ENCODE peak calls at places on chromosomes 13 and 19, in eight cellular contexts. D, U, F, M, Y, I, K and O are unnamed samples.
A peak's percentile ranks its signal among the peaks of the same experiment; 100 is the strongest.

GRCh38 chr19:34998777-34999497 is 1.2 kb upstream of the GRAMD1A start:
- DNase-seq in D (no peak), U (peak; percentile 73), F (no peak), M (no peak), Y (peak; percentile 69), I (no peak), K (no peak), O (no peak)

GRCh38 chr13:97030705-97031452 is 36.6 kb upstream of the OXGR1 start:
- DNase-seq in D (no peak), U (peak; percentile 36), F (peak; percentile 69), M (no peak), Y (no peak), I (no peak), K (no peak), O (peak; percentile 17)

GRCh38 chr13:41678320-41678719 is 221.0 kb downstream of the RGCC start:
- DNase-seq in D (no peak), U (peak; percentile 29), F (no peak), M (no peak), Y (no peak), I (no peak), K (no peak), O (no peak)

GRCh38 chr19:50661675-50662441 is 12.6 kb downstream of the C19orf81 start:
- DNase-seq in D (no peak), U (no peak), F (no peak), M (no peak), Y (no peak), I (no peak), K (no peak), O (no peak)

GRCh38 chr19:11457115-11457514 is 21.7 kb downstream of the PRKCSH start:
- DNase-seq in D (no peak), U (no peak), F (no peak), M (no peak), Y (peak; percentile 60), I (no peak), K (no peak), O (no peak)

GRCh38 chr19:52453324-52454094 is at the start of gene ZNF578:
- DNase-seq in D (peak; percentile 84), U (peak; percentile 81), F (no peak), M (peak; percentile 12), Y (no peak), I (peak; percentile 19), K (peak; percentile 68), O (peak; percentile 34)

GRCh38 chr19:18291019-18291524 is 9.7 kb upstream of the JUND start:
- DNase-seq in D (peak; percentile 23), U (no peak), F (no peak), M (no peak), Y (no peak), I (no peak), K (peak; percentile 57), O (no peak)

GRCh38 chr19:11479090-11479469 is 1.8 kb downstream of the ELAVL3 start:
- DNase-seq in D (no peak), U (no peak), F (no peak), M (no peak), Y (no peak), I (no peak), K (no peak), O (no peak)

GRCh38 chr13:112709825-112710783 is 20.3 kb downstream of the ATP11A start:
- DNase-seq in D (no peak), U (no peak), F (no peak), M (no peak), Y (no peak), I (no peak), K (peak; percentile 18), O (no peak)

GRCh38 chr13:112710855-112711527 is 21.2 kb downstream of the ATP11A start:
- DNase-seq in D (peak; percentile 44), U (no peak), F (no peak), M (no peak), Y (no peak), I (no peak), K (peak; percentile 62), O (no peak)

GRCh38 chr13:112712451-112712881 is 22.6 kb downstream of the ATP11A start:
- DNase-seq in D (no peak), U (no peak), F (no peak), M (no peak), Y (no peak), I (no peak), K (peak; percentile 35), O (no peak)

GRCh38 chr13:112713517-112714253 is 23.8 kb downstream of the ATP11A start:
- DNase-seq in D (no peak), U (no peak), F (no peak), M (no peak), Y (no peak), I (no peak), K (peak; percentile 70), O (no peak)

DNA sequence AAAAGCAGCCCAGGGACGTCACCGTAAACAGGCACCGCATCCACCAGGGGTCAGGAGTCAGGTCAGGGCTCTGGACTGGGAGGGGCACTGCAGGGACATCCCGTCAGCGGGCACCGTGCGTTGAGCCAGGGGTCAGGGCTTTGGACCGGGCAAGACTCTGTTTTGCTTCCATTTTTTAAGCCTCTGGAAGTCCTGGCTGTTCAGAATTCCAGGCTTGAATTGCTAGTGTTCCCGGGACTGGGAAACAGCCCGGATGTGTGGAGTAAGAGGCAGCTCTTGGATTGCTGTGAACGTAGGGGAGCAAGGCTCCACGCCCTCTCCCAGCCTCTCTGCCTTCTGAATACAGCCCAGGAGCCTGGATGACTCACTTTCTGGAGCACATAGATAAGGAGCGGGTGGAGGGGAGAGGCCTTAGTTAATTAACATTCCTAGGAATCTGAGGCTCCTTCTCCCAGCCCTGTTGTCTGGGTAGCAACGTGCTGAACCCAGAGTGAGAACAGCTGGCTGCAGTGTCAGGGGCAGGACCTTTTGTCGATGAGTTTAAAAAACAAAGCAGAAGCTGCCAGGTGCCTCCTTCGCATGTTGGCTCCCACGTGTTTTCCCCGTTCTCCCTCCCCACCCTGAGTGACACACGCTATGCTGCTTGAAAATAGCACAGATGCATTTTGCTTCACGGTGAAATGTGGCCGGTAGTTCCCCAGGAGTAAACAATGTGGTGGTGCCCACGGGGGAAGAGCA is 21.9 kb downstream of the ATP11A start:
- DNase-seq in D (peak; percentile 77), U (peak; percentile 87), F (peak; percentile 80), M (peak; percentile 84), Y (peak; percentile 95), I (no peak), K (peak; percentile 98), O (peak; percentile 75)
- TF ChIP-seq CTCF in D (peak; percentile 35), U (peak; percentile 25), F (peak; percentile 19), M (peak; percentile 14), Y (peak; percentile 79), I (peak; percentile 4), K (no peak), O (no peak)

DNA sequence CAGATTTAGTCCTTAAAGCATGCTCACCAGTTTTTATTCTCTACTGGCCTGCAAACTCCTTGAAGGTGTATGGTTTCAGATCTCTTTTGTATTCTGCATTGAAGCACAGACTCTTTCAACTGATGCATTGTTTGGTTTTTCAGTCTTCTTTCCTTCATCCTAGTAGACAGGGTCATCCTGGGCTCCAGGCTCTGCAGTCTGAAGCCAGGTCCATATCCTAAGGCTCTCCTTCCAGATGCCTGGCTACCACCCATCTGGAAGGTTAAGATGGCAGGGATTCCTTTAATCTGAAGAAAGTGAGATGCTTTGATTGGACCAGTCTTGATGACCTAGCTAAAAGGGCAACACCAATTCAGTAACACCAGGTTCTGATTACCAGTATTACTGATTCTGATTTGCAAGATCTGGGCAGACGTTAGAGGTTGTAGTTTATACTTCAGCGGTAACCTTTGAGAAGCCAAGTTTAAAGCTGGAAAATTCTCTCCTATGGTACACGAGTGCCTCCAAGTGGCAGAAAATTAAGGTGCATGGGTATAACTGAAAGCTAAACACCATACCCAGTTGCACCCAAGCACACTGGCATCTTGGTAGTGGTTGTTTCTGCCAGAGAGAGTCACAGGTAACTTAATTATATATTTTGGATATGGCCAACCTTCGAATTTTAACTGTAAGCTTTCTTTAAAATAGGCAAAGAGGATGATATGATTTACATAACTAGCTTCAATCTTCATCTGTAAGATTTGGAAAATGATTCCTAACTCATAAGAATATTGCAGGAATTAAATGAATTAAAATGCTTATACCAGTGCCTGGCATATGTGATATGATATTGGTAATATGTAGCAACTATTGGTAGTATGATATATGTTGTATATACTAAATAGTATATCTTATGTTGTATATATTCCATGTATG is 1651.9 kb upstream of the MIR17HG start:
- DNase-seq in D (no peak), U (peak; percentile 68), F (peak; percentile 39), M (no peak), Y (peak; percentile 88), I (no peak), K (no peak), O (no peak)
- TF ChIP-seq CTCF in D (peak; percentile 77), U (peak; percentile 71), F (peak; percentile 68), M (no peak), Y (peak; percentile 92), I (peak; percentile 33), K (peak; percentile 28), O (peak; percentile 30)

GRCh38 chr13:89899302-89900103 is 1448.0 kb upstream of the MIR17HG start:
- DNase-seq in D (no peak), U (no peak), F (no peak), M (no peak), Y (no peak), I (no peak), K (no peak), O (no peak)

GRCh38 chr13:89900104-89900760 is 1447.3 kb upstream of the MIR17HG start:
- DNase-seq in D (no peak), U (no peak), F (no peak), M (no peak), Y (no peak), I (no peak), K (no peak), O (no peak)

GRCh38 chr13:89902223-89902622 is 1445.3 kb upstream of the MIR17HG start:
- DNase-seq in D (no peak), U (no peak), F (no peak), M (no peak), Y (no peak), I (no peak), K (no peak), O (no peak)

GRCh38 chr13:89903115-89903514 is 1444.4 kb upstream of the MIR17HG start:
- DNase-seq in D (no peak), U (no peak), F (no peak), M (no peak), Y (no peak), I (no peak), K (no peak), O (no peak)

DNA sequence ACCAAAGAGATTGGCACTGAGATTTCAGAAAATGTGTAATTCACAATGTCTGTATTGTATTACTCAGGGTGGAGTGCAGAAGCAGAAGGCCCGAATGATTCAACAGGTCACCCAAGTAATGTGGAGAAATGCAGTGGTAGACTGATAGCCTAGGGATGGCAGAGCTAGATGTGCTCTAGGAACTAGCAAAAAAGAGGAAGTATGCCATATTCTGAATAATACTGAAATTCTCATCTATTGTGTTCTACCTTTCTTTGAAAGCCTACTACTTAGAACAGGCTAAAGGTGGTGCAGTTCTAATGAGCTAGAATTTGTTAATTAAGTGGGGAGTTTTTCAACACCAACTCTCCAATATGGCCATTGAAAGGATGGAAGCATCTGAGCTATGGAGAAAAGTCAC is 1449.8 kb upstream of the MIR17HG start:
- DNase-seq in D (no peak), U (no peak), F (no peak), M (no peak), Y (no peak), I (no peak), K (no peak), O (peak; percentile 14)
- TF ChIP-seq CTCF in D (no peak), U (no peak), F (no peak), M (no peak), Y (no peak), I (no peak), K (no peak), O (no peak)

DNA sequence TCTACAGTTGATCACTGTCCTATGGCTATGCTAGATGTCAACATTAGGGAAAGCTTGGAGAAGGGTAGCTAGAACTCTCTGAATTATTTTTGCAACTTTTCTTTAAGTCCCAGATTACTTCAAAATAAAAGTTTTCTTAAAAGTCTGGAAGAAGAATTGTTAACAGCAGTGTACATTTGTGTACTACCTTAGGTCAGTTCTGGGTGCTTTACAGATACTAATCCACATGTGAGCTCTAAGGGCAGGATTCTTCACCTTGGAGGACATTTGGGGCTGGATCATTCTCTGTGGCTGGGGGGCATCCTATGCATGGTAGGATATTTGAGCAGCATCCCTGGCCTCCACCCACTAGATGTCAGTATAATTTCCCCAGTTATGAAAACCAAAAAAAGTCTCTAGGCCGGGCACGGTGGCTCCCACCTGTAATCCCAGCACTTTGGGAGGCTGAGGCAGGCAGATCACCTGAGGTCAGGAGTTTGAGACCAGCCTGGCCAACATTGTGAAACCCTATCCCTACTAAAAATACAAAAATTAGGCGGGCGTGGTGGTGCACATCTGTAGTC is 2.8 kb downstream of the BRME1 start:
- DNase-seq in D (no peak), U (no peak), F (peak; percentile 40), M (no peak), Y (no peak), I (no peak), K (no peak), O (no peak)
- TF ChIP-seq CTCF in D (peak; percentile 45), U (peak; percentile 38), F (peak; percentile 17), M (peak; percentile 8), Y (peak; percentile 57), I (no peak), K (no peak), O (peak; percentile 44)